ENCODE peak calls at places on chromosome 13, in four cellular contexts. S is lung microvascular endothelial cell, G is NCI-H774, O is lower lobe of right lung. K is an unnamed sample.

GRCh38 chr13:114097893-114098688 is 34.3 kb downstream of the RASA3 start:
- DNase-seq in S (no peak), G (no peak), O (peak; percentile 38), K (no peak)

GRCh38 chr13:105611424-105611823 is 924.0 kb downstream of the EFNB2 start:
- DNase-seq in S (peak; percentile 33), G (no peak), O (no peak), K (no peak)

GRCh38 chr13:50386527-50387123 is 371.4 kb downstream of the KCNRG start:
- DNase-seq in S (no peak), G (no peak), O (no peak), K (no peak)

GRCh38 chr13:34419025-34419424 is 523.0 kb upstream of the NBEA start:
- DNase-seq in S (no peak), G (peak; percentile 15), O (no peak), K (no peak)

GRCh38 chr13:55000844-55001243 is 1972.2 kb downstream of the OLFM4 start:
- DNase-seq in S (no peak), G (no peak), O (no peak), K (no peak)

GRCh38 chr13:82962422-82962821 is 919.9 kb downstream of the SLITRK1 start:
- DNase-seq in S (no peak), G (no peak), O (no peak), K (no peak)

GRCh38 chr13:78608705-78609463 is 5.5 kb upstream of the POU4F1 start:
- DNase-seq in S (peak; percentile 31), G (no peak), O (no peak), K (no peak)

GRCh38 chr13:100530645-100531044 is 57.9 kb downstream of the GGACT start:
- DNase-seq in S (no peak), G (no peak), O (no peak), K (no peak)

GRCh38 chr13:97221046-97221445 is 1.1 kb upstream of the MBNL2 start:
- DNase-seq in S (no peak), G (no peak), O (no peak), K (no peak)

GRCh38 chr13:51832471-51833152 is 12.4 kb downstream of the TMEM272 start:
- DNase-seq in S (peak; percentile 38), G (no peak), O (no peak), K (no peak)

GRCh38 chr13:99363949-99364348 is 56.8 kb upstream of the GPR183 start:
- DNase-seq in S (no peak), G (no peak), O (no peak), K (no peak)

GRCh38 chr13:34469212-34469983 is 472.7 kb upstream of the NBEA start:
- DNase-seq in S (peak; percentile 7), G (peak; percentile 8), O (no peak), K (no peak)

GRCh38 chr13:49400755-49401659 is 42.9 kb downstream of the CAB39L start:
- DNase-seq in S (no peak), G (no peak), O (no peak), K (no peak)

GRCh38 chr13:81116461-81117282 is 775.7 kb upstream of the SPRY2 start:
- DNase-seq in S (no peak), G (no peak), O (no peak), K (no peak)

GRCh38 chr13:101474419-101474957 is 22.0 kb downstream of the ITGBL1 start:
- DNase-seq in S (peak; percentile 59), G (no peak), O (no peak), K (no peak)

GRCh38 chr13:44004881-44005280 is 125.2 kb downstream of the LACC1 start:
- DNase-seq in S (peak; percentile 69), G (no peak), O (no peak), K (no peak)

K was measured in NCI-H2107.